ENCODE peak calls at places on chromosomes 7 and 10, in seven cellular contexts. D is dorsolateral prefrontal cortex, Z is cardiac fibroblast, E is GM06990, Y is neural progenitor cell, B is uterus, J is BJ. K is an unnamed sample.
A peak's percentile ranks its signal among the peaks of the same experiment; 100 is the strongest.

GRCh38 chr10:28250782-28251181 is 52.1 kb downstream of the MPP7 start:
- DNase-seq in B (no peak), Y (no peak), J (no peak), E (no peak), D (no peak), Z (peak; percentile 37), K (no peak)

GRCh38 chr10:104638861-104639594 is 2.1 kb upstream of the SORCS3 start:
- DNase-seq in Z (no peak), D (peak; percentile 62), E (no peak), B (no peak), Y (peak; percentile 84), J (no peak), K (no peak)

GRCh38 chr10:132223156-132223590 is 36.4 kb downstream of the DPYSL4 start:
- DNase-seq in Y (peak; percentile 91), E (peak; percentile 60), Z (peak; percentile 85), B (peak; percentile 58), D (peak; percentile 91), J (peak; percentile 11), K (peak; percentile 44)

GRCh38 chr7:1537631-1538412 is 7.3 kb downstream of the MAFK start:
- DNase-seq in Z (peak; percentile 99), D (peak; percentile 85), Y (peak; percentile 83), J (peak; percentile 91), B (peak; percentile 96), E (peak; percentile 12), K (peak; percentile 89)

GRCh38 chr7:111029141-111029572 is 61.8 kb upstream of the LRRN3 start:
- DNase-seq in Z (no peak), J (no peak), D (no peak), Y (no peak), E (no peak), B (no peak), K (no peak)

GRCh38 chr10:105328441-105328840 is 687.4 kb downstream of the SORCS3 start:
- DNase-seq in B (no peak), D (no peak), Z (no peak), E (no peak), Y (no peak), J (no peak), K (no peak)

GRCh38 chr10:99115703-99116102 is 119.9 kb downstream of the HPSE2 start:
- DNase-seq in Y (no peak), B (no peak), E (no peak), J (no peak), Z (no peak), D (no peak), K (no peak)

GRCh38 chr7:19213746-19214145 is 68.5 kb upstream of the FERD3L start:
- DNase-seq in B (no peak), D (no peak), E (no peak), Y (no peak), J (no peak), Z (no peak), K (no peak)

GRCh38 chr10:34024708-34025425 is 690.4 kb upstream of the NRP1 start:
- DNase-seq in E (no peak), D (no peak), Z (peak; percentile 37), Y (no peak), B (no peak), J (no peak), K (no peak)

GRCh38 chr10:119427263-119427864 is 115.2 kb downstream of the RGS10 start:
- DNase-seq in Y (no peak), J (no peak), D (no peak), B (no peak), E (no peak), Z (no peak), K (no peak)

GRCh38 chr7:142969183-142969582 is 7.0 kb upstream of the KEL start:
- DNase-seq in B (no peak), Z (no peak), Y (no peak), D (no peak), E (no peak), J (no peak), K (no peak)

GRCh38 chr10:86648706-86649426 is 5.5 kb upstream of the OPN4 start:
- DNase-seq in E (no peak), B (peak; percentile 74), J (peak; percentile 58), Z (peak; percentile 92), D (peak; percentile 33), Y (no peak), K (peak; percentile 82)

GRCh38 chr10:122362621-122363020 is 11.9 kb upstream of the PLEKHA1 start:
- DNase-seq in J (no peak), B (no peak), Y (no peak), Z (no peak), E (no peak), D (no peak), K (no peak)

GRCh38 chr10:33095867-33096479 is 137.9 kb upstream of the ITGB1 start:
- DNase-seq in Y (no peak), E (peak; percentile 44), J (no peak), D (no peak), B (no peak), Z (no peak), K (no peak)

GRCh38 chr10:44960482-44961230 is 1.1 kb downstream of the RASSF4 start:
- DNase-seq in B (no peak), D (no peak), E (no peak), Z (no peak), Y (no peak), J (no peak), K (no peak)

GRCh38 chr7:600149-600814 is 80.6 kb upstream of the PDGFA start:
- DNase-seq in D (peak; percentile 37), Z (no peak), B (no peak), Y (no peak), E (no peak), J (no peak), K (no peak)

GRCh38 chr7:113809591-113809990 is 109.2 kb downstream of the PPP1R3A start:
- DNase-seq in Z (no peak), Y (no peak), E (no peak), J (no peak), B (no peak), D (no peak), K (no peak)

GRCh38 chr7:20330797-20331230 is at the start of gene ITGB8:
- DNase-seq in B (no peak), Y (no peak), E (no peak), J (no peak), D (peak; percentile 78), Z (no peak), K (no peak)

GRCh38 chr10:103445767-103446567 is 6.2 kb downstream of the CALHM2 start:
- DNase-seq in Z (peak; percentile 94), B (peak; percentile 89), E (no peak), J (no peak), Y (no peak), D (no peak), K (peak; percentile 69)

GRCh38 chr7:111833461-111833860 is 271.2 kb upstream of the IMMP2L start:
- DNase-seq in Y (no peak), D (no peak), E (no peak), J (no peak), Z (peak; percentile 44), B (no peak), K (no peak)

GRCh38 chr7:1741246-1741645 is 71.2 kb downstream of the ELFN1 start:
- DNase-seq in J (no peak), Z (no peak), D (no peak), E (no peak), B (no peak), Y (no peak), K (no peak)

DNA sequence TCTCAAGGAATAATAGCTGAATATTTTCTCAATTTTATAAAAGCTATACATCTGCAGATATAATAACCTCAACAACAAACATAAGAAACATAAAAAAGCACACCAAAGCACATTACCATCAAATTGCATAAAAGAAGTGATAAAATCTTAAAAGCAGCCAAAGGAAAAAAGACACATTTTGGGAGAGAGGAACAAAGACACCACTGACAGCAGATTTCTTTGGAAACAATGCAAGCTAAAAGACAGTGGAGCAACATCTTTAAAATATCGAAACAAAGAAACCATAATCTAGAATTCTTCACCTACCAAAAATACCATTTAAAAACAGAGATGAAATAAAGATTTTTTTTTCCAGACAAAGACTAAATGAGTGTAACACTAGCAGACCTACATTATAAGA is 55.7 kb upstream of the TEX47 start:
- DNase-seq in D (no peak), E (no peak), Z (no peak), Y (no peak), J (no peak), B (no peak), K (no peak)
- TF ChIP-seq CTCF in D (no peak), E (no peak), Z (no peak), Y (no peak), J (no peak), B (no peak), K (no peak)

DNA sequence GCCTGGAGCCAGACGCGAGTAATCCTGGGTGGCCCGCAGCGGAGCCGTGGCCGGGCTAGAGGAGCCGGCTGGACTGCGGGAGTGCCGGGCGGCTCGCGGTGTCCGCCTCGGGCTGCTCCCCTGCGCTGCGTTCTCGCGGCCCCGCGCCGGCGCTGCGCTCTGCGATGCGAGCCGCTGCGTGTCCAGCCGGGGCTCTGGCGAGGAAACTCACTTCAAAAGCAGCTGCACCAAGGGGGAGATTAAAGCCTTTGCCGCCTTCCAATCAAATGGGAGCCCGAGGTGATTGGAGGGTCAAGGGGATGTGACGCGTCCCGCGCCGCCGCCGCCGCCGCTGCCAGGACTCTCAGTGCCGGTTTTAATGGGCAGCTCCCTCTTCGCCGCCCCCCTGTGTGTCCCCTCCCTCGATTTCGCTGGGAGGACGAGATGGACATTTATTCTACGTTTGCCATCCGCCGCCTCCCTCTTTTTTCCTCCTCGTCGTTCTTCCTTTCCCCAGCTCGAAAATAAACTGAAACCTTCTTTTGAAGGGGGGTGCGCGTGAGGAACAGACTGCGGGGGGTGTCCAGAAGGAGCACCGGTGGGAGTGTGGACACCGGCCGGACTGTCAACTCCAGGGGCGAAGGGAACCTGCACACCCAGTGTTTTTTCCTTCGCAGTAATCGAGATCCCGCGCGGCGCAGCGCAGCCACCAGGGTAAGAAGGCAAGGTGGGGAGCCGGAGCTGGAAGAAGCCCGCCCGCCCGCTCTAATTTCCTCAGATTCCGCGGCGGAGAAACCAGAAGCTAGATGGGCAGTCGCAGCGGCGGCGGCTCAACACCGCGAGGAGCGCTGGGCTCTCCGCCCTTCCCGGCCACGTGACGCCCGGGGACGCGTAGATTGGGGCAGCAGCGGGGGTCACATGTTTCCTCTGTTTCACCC is at the start of gene ZNF503:
- DNase-seq in Y (peak; percentile 98), D (peak; percentile 96), Z (peak; percentile 99), B (peak; percentile 99), E (peak; percentile 56), J (peak; percentile 78), K (peak; percentile 97)
- TF ChIP-seq CTCF in Y (peak; percentile 10), D (no peak), Z (peak; percentile 38), B (peak; percentile 76), E (no peak), J (peak; percentile 27), K (peak; percentile 13)

DNA sequence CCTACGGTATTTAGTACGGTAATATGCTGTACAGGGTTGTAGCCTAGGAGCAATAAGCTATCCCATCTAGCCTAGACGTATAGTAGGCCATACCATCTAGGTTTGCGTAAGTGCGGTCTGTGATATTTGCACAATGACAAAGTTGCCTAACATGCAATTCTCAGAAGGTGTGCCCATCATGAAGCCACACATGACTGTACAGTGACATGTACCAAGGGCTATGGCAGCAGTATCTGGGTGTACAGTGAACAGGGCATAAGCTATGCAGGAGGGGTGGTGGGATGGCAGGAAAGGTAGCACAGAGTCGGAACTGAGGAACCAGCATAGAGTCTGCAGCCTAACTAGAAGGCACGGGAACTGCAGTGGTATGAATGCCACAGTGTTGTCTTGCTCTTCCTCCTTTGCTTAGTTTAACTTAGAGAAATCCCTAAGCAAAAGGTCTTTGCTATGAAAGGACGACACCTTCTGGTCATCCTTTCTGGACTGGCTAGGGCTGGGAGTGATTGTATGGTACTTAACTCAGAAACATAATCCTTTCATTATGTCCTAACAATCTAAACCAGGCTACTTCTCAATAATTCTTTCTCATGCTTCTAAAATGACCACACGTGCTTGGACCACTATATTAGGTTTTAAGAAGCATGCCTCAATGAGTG is 93.5 kb downstream of the DYNC1I1 start:
- DNase-seq in Z (peak; percentile 45), B (no peak), Y (peak; percentile 70), D (no peak), J (no peak), E (no peak), K (peak; percentile 36)
- TF ChIP-seq CTCF in Z (peak; percentile 54), B (no peak), Y (peak; percentile 68), D (no peak), J (peak; percentile 53), E (no peak), K (peak; percentile 67)

GRCh38 chr10:69802424-69803161 is 887 bp downstream of the COL13A1 start:
- DNase-seq in B (no peak), E (no peak), J (no peak), Z (peak; percentile 58), D (no peak), Y (peak; percentile 82), K (no peak)
- TF ChIP-seq CTCF in B (peak; percentile 7), E (no peak), J (peak; percentile 47), Z (peak; percentile 20), D (no peak), Y (peak; percentile 26), K (peak; percentile 22)